ENCODE peak calls at places on chromosomes 13 and 19, in four cellular contexts. I is T follicular helper cell, T is OCI-M1, F is mesothelial cell of epicardium. G is an unnamed sample.

GRCh38 chr13:61383101-61383500 is 32.5 kb downstream of the PCDH20 start:
- DNase-seq in T (no peak), F (no peak), I (no peak), G (no peak)

GRCh38 chr19:7853760-7854107 is 20.5 kb downstream of the PRR36 start:
- DNase-seq in F (no peak), I (no peak), T (no peak), G (no peak)

GRCh38 chr13:98508280-98509074 is 68.4 kb downstream of the STK24 start:
- DNase-seq in T (peak; percentile 59), F (no peak), I (no peak), G (no peak)

GRCh38 chr13:48975101-48975925 is at the start of gene FNDC3A:
- DNase-seq in F (peak; percentile 76), T (peak; percentile 80), I (peak; percentile 38), G (peak; percentile 91)

GRCh38 chr13:46385946-46386345 is 1.1 kb downstream of the RUBCNL start:
- DNase-seq in T (no peak), I (no peak), F (no peak), G (no peak)

GRCh38 chr13:65508745-65509144 is 1721.4 kb downstream of the PCDH9 start:
- DNase-seq in T (peak; percentile 78), F (no peak), I (no peak), G (no peak)

GRCh38 chr19:11942843-11943108 is 17.9 kb downstream of the ZNF700 start:
- DNase-seq in I (no peak), T (peak; percentile 88), F (no peak), G (peak; percentile 36)

GRCh38 chr19:45676851-45677263 is 8.8 kb downstream of the GIPR start:
- DNase-seq in I (peak; percentile 30), F (no peak), T (peak; percentile 48), G (no peak)

GRCh38 chr13:66102864-66103263 is 1127.3 kb downstream of the PCDH9 start:
- DNase-seq in T (no peak), I (no peak), F (no peak), G (no peak)

GRCh38 chr13:80074811-80075210 is 266.1 kb downstream of the SPRY2 start:
- DNase-seq in I (no peak), T (no peak), F (no peak), G (no peak)

GRCh38 chr13:46553886-46554855 is 1.2 kb downstream of the LRCH1 start:
- DNase-seq in T (peak; percentile 91), F (peak; percentile 52), I (peak; percentile 55), G (peak; percentile 96)

GRCh38 chr19:42066075-42066754 is 3.8 kb downstream of the GRIK5 start:
- DNase-seq in T (peak; percentile 60), F (no peak), I (no peak), G (no peak)

GRCh38 chr13:97879646-97880297 is 73.7 kb upstream of the IPO5 start:
- DNase-seq in T (no peak), F (no peak), I (no peak), G (no peak)

GRCh38 chr13:24664726-24665409 is 15.3 kb upstream of the ATP12A start:
- DNase-seq in F (no peak), I (no peak), T (no peak), G (no peak)

GRCh38 chr13:114069376-114070097 is 62.9 kb downstream of the RASA3 start:
- DNase-seq in F (peak; percentile 18), I (no peak), T (no peak), G (no peak)

GRCh38 chr19:57850553-57851017 is 926 bp downstream of the ZNF587 start:
- DNase-seq in T (peak; percentile 83), F (no peak), I (no peak), G (no peak)

GRCh38 chr13:30346159-30346788 is 38.9 kb upstream of the KATNAL1 start:
- DNase-seq in F (no peak), I (peak; percentile 19), T (peak; percentile 1), G (peak; percentile 76)

GRCh38 chr19:44741841-44742352 is 6.6 kb upstream of the BCL3 start:
- DNase-seq in I (no peak), T (peak; percentile 99), F (no peak), G (peak; percentile 96)

GRCh38 chr19:39671739-39672363 is 16.1 kb downstream of the LGALS16 start:
- DNase-seq in I (peak; percentile 40), F (no peak), T (peak; percentile 88), G (peak; percentile 52)

GRCh38 chr13:43286769-43287168 is 263.4 kb downstream of the DNAJC15 start:
- DNase-seq in T (no peak), F (no peak), I (no peak), G (no peak)

GRCh38 chr19:15288146-15288963 is 44.0 kb downstream of the BRD4 start:
- DNase-seq in T (no peak), F (no peak), I (no peak), G (peak; percentile 38)

GRCh38 chr19:45323671-45324081 is 1.0 kb upstream of the CKM start:
- DNase-seq in I (no peak), F (no peak), T (no peak), G (no peak)

GRCh38 chr13:111610879-111611278 is 290.4 kb downstream of the TEX29 start:
- DNase-seq in I (no peak), F (no peak), T (no peak), G (no peak)

GRCh38 chr19:17889609-17890214 is 18.0 kb downstream of the SLC5A5 start:
- DNase-seq in F (no peak), T (peak; percentile 57), I (no peak), G (peak; percentile 52)

GRCh38 chr13:28854657-28855056 is 34.5 kb downstream of the MTUS2 start:
- DNase-seq in F (no peak), I (no peak), T (no peak), G (no peak)